ENCODE peak calls at places on chromosome 7, in four cellular contexts. U is ovary, Y is gastrocnemius medialis, K is A549. S is an unnamed sample.

GRCh38 chr7:115117748-115118147 is 195.9 kb downstream of the MDFIC start:
- DNase-seq in Y (no peak), U (no peak), K (no peak), S (no peak)

GRCh38 chr7:77651544-77652162 is 44.6 kb upstream of the RSBN1L start:
- DNase-seq in Y (no peak), K (peak; percentile 43), U (no peak), S (no peak)

GRCh38 chr7:115368998-115369397 is 447.1 kb downstream of the MDFIC start:
- DNase-seq in K (no peak), Y (no peak), U (no peak), S (no peak)

GRCh38 chr7:34354906-34355305 is 303.1 kb upstream of the NPSR1 start:
- DNase-seq in K (no peak), Y (no peak), U (no peak), S (no peak)

GRCh38 chr7:117281562-117281961 is 41.3 kb downstream of the WNT2 start:
- DNase-seq in U (no peak), Y (no peak), K (no peak), S (no peak)

GRCh38 chr7:149144996-149145850 is 2.0 kb upstream of the ZNF398 start:
- DNase-seq in Y (no peak), K (no peak), U (no peak), S (peak; percentile 49)

GRCh38 chr7:129163875-129164544 is 19.5 kb downstream of the TSPAN33 start:
- DNase-seq in Y (no peak), U (no peak), K (peak; percentile 62), S (no peak)

GRCh38 chr7:22179442-22179879 is 177.5 kb downstream of the RAPGEF5 start:
- DNase-seq in Y (no peak), U (no peak), K (no peak), S (no peak)

GRCh38 chr7:142450206-142450605 is 192.3 kb upstream of the PRSS58 start:
- DNase-seq in Y (no peak), K (no peak), U (no peak), S (no peak)

GRCh38 chr7:140605337-140605736 is 35.3 kb downstream of the DENND2A start:
- DNase-seq in K (no peak), U (no peak), Y (no peak), S (no peak)

GRCh38 chr7:100793806-100794660 is 33.3 kb downstream of the EPHB4 start:
- DNase-seq in U (no peak), K (no peak), Y (no peak), S (no peak)

GRCh38 chr7:957418-958220 is 3.1 kb upstream of the ADAP1 start:
- DNase-seq in U (peak; percentile 10), K (no peak), Y (no peak), S (peak; percentile 86)

GRCh38 chr7:13508586-13508985 is 480.9 kb downstream of the ETV1 start:
- DNase-seq in K (no peak), U (no peak), Y (no peak), S (no peak)

GRCh38 chr7:1677206-1678069 is 7.4 kb downstream of the ELFN1 start:
- DNase-seq in K (no peak), U (no peak), Y (no peak), S (no peak)

GRCh38 chr7:149882264-149883048 is 8.7 kb downstream of the ATP6V0E2 start:
- DNase-seq in U (no peak), K (no peak), Y (no peak), S (peak; percentile 74)

GRCh38 chr7:50828801-50829200 is 46.1 kb upstream of the GRB10 start:
- DNase-seq in K (no peak), Y (no peak), U (no peak), S (no peak)

GRCh38 chr7:111560773-111561658 is 1.3 kb downstream of the IMMP2L start:
- DNase-seq in K (no peak), Y (no peak), U (no peak), S (no peak)

GRCh38 chr7:44524811-44525388 is 16.2 kb downstream of the NPC1L1 start:
- DNase-seq in Y (no peak), U (no peak), K (no peak), S (no peak)

GRCh38 chr7:55533729-55534080 is 38.6 kb downstream of the VOPP1 start:
- DNase-seq in K (no peak), Y (no peak), U (no peak), S (no peak)

GRCh38 chr7:34057956-34058355 is 152.6 kb downstream of the BMPER start:
- DNase-seq in U (no peak), K (no peak), Y (no peak), S (no peak)

GRCh38 chr7:44076101-44076895 is 6.0 kb downstream of the POLM start:
- DNase-seq in U (peak; percentile 21), Y (no peak), K (no peak), S (no peak)

GRCh38 chr7:81308643-81309354 is 389.9 kb upstream of the SEMA3C start:
- DNase-seq in K (no peak), U (no peak), Y (no peak), S (no peak)

GRCh38 chr7:131607291-131608111 is 51.1 kb upstream of the PODXL start:
- DNase-seq in Y (no peak), K (no peak), U (no peak), S (no peak)

GRCh38 chr7:98287486-98287959 is 6.0 kb downstream of the BRI3 start:
- DNase-seq in Y (peak; percentile 60), K (no peak), U (no peak), S (peak; percentile 64)

GRCh38 chr7:84455788-84456187 is 261.2 kb upstream of the SEMA3A start:
- DNase-seq in U (no peak), K (no peak), Y (no peak), S (no peak)

GRCh38 chr7:139393621-139394215 is 34.0 kb downstream of the LUC7L2 start:
- DNase-seq in K (no peak), Y (no peak), U (no peak), S (no peak)

GRCh38 chr7:78523903-78524302 is 725.3 kb downstream of the PHTF2 start:
- DNase-seq in Y (no peak), K (no peak), U (no peak), S (no peak)

GRCh38 chr7:126227055-126227454 is 1025.7 kb downstream of the GRM8 start:
- DNase-seq in K (no peak), Y (no peak), U (no peak), S (no peak)

GRCh38 chr7:127738859-127739258 is 86.9 kb downstream of the SND1 start:
- DNase-seq in Y (no peak), U (no peak), K (no peak), S (no peak)
- TF ChIP-seq CTCF in Y (no peak), U (no peak), K (no peak), S (no peak)

DNA sequence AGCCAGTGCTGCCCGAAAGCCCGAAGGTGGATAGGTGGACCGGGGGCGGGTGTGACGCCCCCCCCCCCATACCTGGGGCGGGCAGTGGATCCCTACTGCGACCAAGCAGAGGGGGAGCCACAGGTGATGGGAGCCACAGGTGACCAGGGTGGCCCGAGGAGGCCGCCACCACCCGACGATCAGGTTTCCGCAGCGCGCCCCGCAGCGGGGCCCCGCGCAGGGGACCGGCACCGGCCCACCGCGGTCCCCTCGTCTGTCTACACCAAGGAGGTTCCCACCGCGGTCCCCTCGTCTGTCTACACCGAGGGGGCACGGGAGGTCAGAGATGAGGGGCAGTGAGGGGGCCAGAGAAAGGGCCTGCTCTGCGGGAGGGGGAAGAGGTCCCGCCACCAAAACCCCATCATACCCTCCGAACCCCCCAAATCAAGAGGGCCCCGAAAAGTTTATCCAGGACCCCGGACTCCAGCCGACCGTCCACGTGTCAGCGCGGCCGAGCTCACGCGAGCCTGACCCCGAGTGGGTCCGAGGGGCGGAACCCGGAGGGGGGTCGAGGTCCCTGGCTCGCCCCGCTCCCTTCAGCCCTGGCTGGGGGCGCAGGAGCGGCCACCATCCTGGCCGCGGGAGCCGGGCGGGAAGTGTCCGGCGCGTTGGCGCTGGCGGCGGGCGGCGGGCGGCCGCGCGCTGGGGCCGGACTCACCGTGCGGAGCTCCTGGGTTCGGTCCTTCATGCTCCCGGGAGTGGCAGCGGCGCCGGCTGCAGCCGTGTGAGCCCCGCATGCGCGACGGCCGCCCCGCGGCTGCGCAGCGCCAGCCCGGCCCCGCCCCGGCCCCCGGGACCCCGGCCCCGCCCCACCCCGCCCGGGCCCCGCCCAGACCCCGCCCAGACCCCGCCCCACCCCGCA is at the start of gene STX1A:
- DNase-seq in U (peak; percentile 58), Y (peak; percentile 62), K (no peak), S (no peak)
- TF ChIP-seq POLR2A in U (no peak), Y (peak; percentile 72), K (peak; percentile 63), S (no peak)

DNA sequence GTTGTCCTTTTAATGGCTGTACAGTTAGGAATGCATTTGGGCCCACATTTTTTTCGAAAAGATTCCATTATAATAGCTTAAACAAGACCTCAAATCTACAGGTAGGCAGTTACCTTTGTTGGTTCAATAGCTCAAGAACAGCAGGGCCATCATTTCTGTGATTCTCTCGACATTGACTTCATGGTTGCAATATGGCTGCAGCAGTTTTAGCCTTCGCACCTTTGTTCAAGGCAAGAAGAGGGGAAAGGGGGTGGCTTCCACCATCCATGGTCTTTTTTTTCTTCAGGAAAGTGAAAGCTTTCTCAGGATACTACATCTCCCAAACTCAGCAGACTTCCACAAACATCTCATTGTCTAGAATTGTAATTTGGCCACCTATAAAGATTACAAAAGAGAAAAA is 2.2 kb upstream of the KBTBD2 start:
- DNase-seq in Y (no peak), K (no peak), U (no peak), S (no peak)
- TF ChIP-seq CTCF in Y (no peak), K (no peak), U (no peak), S (no peak)

GRCh38 chr7:27174077-27175004 is at the start of gene HOXA10:
- DNase-seq in U (no peak), Y (peak; percentile 48), K (no peak), S (no peak)
- TF ChIP-seq POLR2A in U (no peak), Y (no peak), K (no peak), S (no peak)

GRCh38 chr7:155461631-155462030 is 3.7 kb downstream of the EN2 start:
- DNase-seq in U (no peak), Y (no peak), K (no peak), S (no peak)

GRCh38 chr7:155459133-155459866 is 1.4 kb downstream of the EN2 start:
- DNase-seq in Y (no peak), U (no peak), K (no peak), S (no peak)

GRCh38 chr7:155462163-155462735 is 4.3 kb downstream of the EN2 start:
- DNase-seq in Y (no peak), U (no peak), K (no peak), S (no peak)

GRCh38 chr7:155459867-155460461 is 2.0 kb downstream of the EN2 start:
- DNase-seq in U (no peak), Y (no peak), K (no peak), S (no peak)

DNA sequence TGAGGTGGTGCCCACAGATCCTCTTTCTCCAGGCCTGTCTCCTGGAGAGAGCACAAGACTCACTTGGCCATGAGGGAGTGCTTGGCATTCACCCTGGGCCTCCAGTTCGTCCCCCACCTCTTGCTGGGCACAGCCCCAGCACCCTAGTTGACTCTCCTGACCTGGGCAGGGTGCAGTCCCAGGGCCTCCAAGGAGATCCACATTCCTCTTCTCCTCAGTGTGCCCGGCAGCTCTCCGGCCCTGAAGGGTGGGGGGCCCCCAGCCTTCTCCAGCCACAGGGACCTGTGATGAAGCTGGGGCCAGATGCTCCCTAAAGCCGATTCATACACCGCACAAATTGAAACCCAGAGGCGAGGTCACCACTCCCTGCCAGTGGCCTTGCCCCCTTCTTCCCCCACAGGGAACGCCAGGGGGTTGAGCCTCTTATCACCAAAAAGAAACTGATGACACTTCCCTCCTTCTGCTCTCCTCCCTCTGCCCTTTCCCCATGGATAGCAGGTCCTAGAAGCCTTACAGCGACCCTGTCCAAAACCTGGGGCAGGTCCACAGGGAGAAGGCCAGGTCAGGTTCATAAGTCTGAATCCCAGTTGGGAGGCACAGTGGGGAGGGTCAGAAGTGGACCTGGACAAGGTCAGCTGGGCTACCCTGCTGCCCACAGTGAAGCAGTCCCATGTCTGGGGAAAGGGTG is 3.1 kb downstream of the EN2 start:
- DNase-seq in U (no peak), Y (no peak), K (no peak), S (no peak)
- TF ChIP-seq CTCF in U (no peak), Y (no peak), K (no peak), S (no peak)